ENCODE peak calls at places on chromosomes 3 and 15, in four cellular contexts. Z is G401, Q is SJSA1, K is NCI-H460. E is an unnamed sample.

GRCh38 chr3:171055336-171056178 is 29.0 kb upstream of the SLC2A2 start:
- DNase-seq in Z (no peak), Q (no peak), K (peak), E (no peak)

GRCh38 chr3:108093616-108094015 is 2.8 kb upstream of the CD47 start:
- DNase-seq in K (no peak), Q (no peak), Z (no peak), E (no peak)

GRCh38 chr3:192275741-192276355 is 451.5 kb downstream of the FGF12 start:
- DNase-seq in Z (no peak), K (no peak), Q (no peak), E (no peak)

GRCh38 chr15:65926899-65927298 is 57.6 kb downstream of the RAB11A start:
- DNase-seq in K (no peak), Z (no peak), Q (no peak), E (no peak)

GRCh38 chr15:83207622-83208356 is at the start of gene HDGFL3:
- DNase-seq in Z (peak), Q (peak), K (peak), E (peak)

GRCh38 chr3:178703268-178703975 is 167.2 kb downstream of the KCNMB2 start:
- DNase-seq in Z (no peak), Q (no peak), K (peak), E (no peak)

GRCh38 chr15:97235285-97235985 is 725.1 kb upstream of the ARRDC4 start:
- DNase-seq in K (peak), Z (peak), Q (no peak), E (peak)

GRCh38 chr3:139180489-139180888 is 135.8 kb upstream of the PRR23C start:
- DNase-seq in K (no peak), Q (no peak), Z (no peak), E (no peak)

GRCh38 chr3:31828007-31828406 is 153.1 kb downstream of the OSBPL10 start:
- DNase-seq in Z (no peak), Q (no peak), K (no peak), E (no peak)

GRCh38 chr3:196207833-196208607 is 3.2 kb downstream of the ZDHHC19 start:
- DNase-seq in Q (no peak), Z (no peak), K (no peak), E (peak)

GRCh38 chr15:68107142-68107541 is 53.0 kb downstream of the PIAS1 start:
- DNase-seq in K (no peak), Z (no peak), Q (no peak), E (no peak)

GRCh38 chr3:27483117-27484001 is 825 bp downstream of the SLC4A7 start:
- DNase-seq in K (peak), Z (peak), Q (peak), E (peak)

GRCh38 chr3:170961616-170962400 is 53.4 kb upstream of the EIF5A2 start:
- DNase-seq in Q (no peak), K (peak), Z (peak), E (no peak)

GRCh38 chr3:15858547-15859506 is 61.0 kb upstream of the ANKRD28 start:
- DNase-seq in Q (no peak), K (no peak), Z (peak), E (peak)

GRCh38 chr3:153443961-153444360 is 281.9 kb downstream of the RAP2B start:
- DNase-seq in K (no peak), Z (no peak), Q (no peak), E (no peak)

GRCh38 chr15:83613146-83613635 is 40.7 kb upstream of the ADAMTSL3 start:
- DNase-seq in Z (no peak), Q (no peak), K (no peak), E (no peak)

GRCh38 chr15:70580958-70581357 is 182.4 kb downstream of the UACA start:
- DNase-seq in Z (no peak), K (no peak), Q (peak), E (no peak)

GRCh38 chr3:7242303-7242635 is 381.4 kb downstream of the GRM7 start:
- DNase-seq in Z (no peak), Q (no peak), K (no peak), E (no peak)

GRCh38 chr3:117398166-117398954 is 688.8 kb downstream of the TUSC7 start:
- DNase-seq in K (no peak), Q (no peak), Z (no peak), E (peak)

GRCh38 chr3:66303556-66303955 is 82.8 kb downstream of the SLC25A26 start:
- DNase-seq in Q (no peak), K (no peak), Z (no peak), E (no peak)

GRCh38 chr15:55289011-55289572 is 521 bp downstream of the RAB27A start:
- DNase-seq in Q (no peak), Z (peak), K (no peak), E (peak)

GRCh38 chr3:90062631-90063200 is 955.3 kb downstream of the EPHA3 start:
- DNase-seq in K (no peak), Q (no peak), Z (no peak), E (no peak)

GRCh38 chr15:70271422-70272088 is 173.8 kb upstream of the TLE3 start:
- DNase-seq in K (peak), Z (peak), Q (peak), E (no peak)

E was measured in right cardiac atrium.